ENCODE peak calls at places on chromosomes 5 and 9, in ten cellular contexts. K is HuH-7; L is uterus; W is activated CD4-positive, alpha-beta T cell treated with anti-CD3 and anti-CD28 coated beads, Interleukin-2, amount 50 U/mL, for 1 hour; B is heart left ventricle; Z is activated T-cell treated with anti-CD3 and anti-CD28 coated beads for 48 hours; R is activated T-helper 1 cell treated with anti-CD3 and anti-CD28 coated beads, Interleukin-12 subunit alpha, Interleukin-12 subunit beta, Interleukin-2, Interleukin-4 antibody, amounts not matched to agents 30 ng/mL and 10 ng/mL and 1 ng/mL, durations not matched to agents 14 hours and 24 hours and 36 hours; I is T follicular helper cell; C is H4; S is NCI-H1092. A is an unnamed sample.

GRCh38 chr9:23123048-23123632 is 676.5 kb downstream of the DMRTA1 start:
- DNase-seq in K (peak), L (no peak), W (no peak), B (no peak), Z (no peak), R (no peak), I (no peak), C (peak), S (no peak), A (no peak)

GRCh38 chr9:36877239-36877638 is 156.8 kb downstream of the PAX5 start:
- DNase-seq in K (no peak), L (no peak), W (no peak), B (no peak), Z (no peak), R (no peak), I (no peak), C (no peak), S (no peak), A (no peak)

GRCh38 chr9:71647094-71647591 is 121.2 kb downstream of the CEMIP2 start:
- DNase-seq in K (no peak), L (peak), W (no peak), B (peak), Z (no peak), R (peak), I (no peak), C (peak), S (no peak), A (peak)

GRCh38 chr9:125049212-125049611 is 94.1 kb downstream of the SCAI start:
- DNase-seq in K (no peak), L (no peak), W (no peak), B (no peak), Z (no peak), R (no peak), I (no peak), C (no peak), S (no peak), A (no peak)

GRCh38 chr9:109439378-109440116 is 58.6 kb downstream of the PTPN3 start:
- DNase-seq in K (no peak), L (no peak), W (no peak), B (no peak), Z (no peak), R (no peak), I (no peak), C (no peak), S (no peak), A (no peak)

GRCh38 chr5:152051499-152052454 is 127.1 kb upstream of the GLRA1 start:
- DNase-seq in K (no peak), L (no peak), W (no peak), B (no peak), Z (no peak), R (no peak), I (no peak), C (no peak), S (no peak), A (no peak)

GRCh38 chr5:160083012-160083436 is 36.2 kb downstream of the PWWP2A start:
- DNase-seq in K (no peak), L (no peak), W (no peak), B (no peak), Z (no peak), R (no peak), I (no peak), C (peak), S (no peak), A (no peak)

GRCh38 chr5:166724284-166724683 is 1567.2 kb upstream of the WWC1 start:
- DNase-seq in K (peak), L (no peak), W (no peak), B (no peak), Z (no peak), R (no peak), I (no peak), C (peak), S (no peak), A (no peak)

GRCh38 chr5:43039468-43040286 is 442 bp downstream of the ANXA2R start:
- DNase-seq in K (peak), L (peak), W (peak), B (peak), Z (no peak), R (peak), I (peak), C (peak), S (peak), A (peak)

GRCh38 chr5:115068239-115069086 is 101.2 kb downstream of the TRIM36 start:
- DNase-seq in K (peak), L (no peak), W (no peak), B (no peak), Z (peak), R (peak), I (no peak), C (peak), S (no peak), A (no peak)

A was measured in lower lobe of right lung.